ENCODE peak calls at places on chromosomes 11 and 22, in seven cellular contexts. B is stimulated activated CD4-positive, alpha-beta T cell treated with anti-CD3 and anti-CD28 coated beads, TNF-alpha, amount 100 ng/mL, for 48 hours; L is Calu3; X is NCI-H748 treated with DMSO at 0.1 percent for 48 hours; J is stimulated activated naive CD8-positive, alpha-beta T cell treated with anti-CD3 and anti-CD28 coated beads, Interleukin-15, amount 100 ng/mL, for 72 hours; O is GM12865; H is SW 1271. Q is an unnamed sample.

GRCh38 chr22:44590291-44590690 is 92.3 kb upstream of the RTL6 start:
- DNase-seq in B (no peak), L (no peak), X (no peak), J (no peak), O (no peak), H (no peak), Q (no peak)

GRCh38 chr11:129283141-129283540 is 91.0 kb upstream of the ARHGAP32 start:
- DNase-seq in B (no peak), L (peak; percentile 59), X (no peak), J (no peak), O (no peak), H (no peak), Q (no peak)

GRCh38 chr11:579830-580601 is 3.7 kb downstream of the PHRF1 start:
- DNase-seq in B (no peak), L (no peak), X (no peak), J (no peak), O (no peak), H (no peak), Q (no peak)

GRCh38 chr11:11998091-11998781 is 10.2 kb downstream of the DKK3 start:
- DNase-seq in B (no peak), L (peak; percentile 49), X (no peak), J (no peak), O (peak; percentile 40), H (peak; percentile 59), Q (no peak)

GRCh38 chr11:24406980-24407379 is 89.9 kb upstream of the LUZP2 start:
- DNase-seq in B (no peak), L (no peak), X (no peak), J (no peak), O (no peak), H (no peak), Q (no peak)

GRCh38 chr22:40024201-40025061 is 29.7 kb downstream of the FAM83F start:
- DNase-seq in B (no peak), L (peak; percentile 82), X (peak; percentile 28), J (peak; percentile 50), O (peak; percentile 71), H (peak; percentile 33), Q (peak; percentile 91)

GRCh38 chr22:49971232-49972162 is 10.9 kb downstream of the PIM3 start:
- DNase-seq in B (no peak), L (peak; percentile 72), X (no peak), J (peak; percentile 49), O (no peak), H (peak; percentile 74), Q (no peak)

GRCh38 chr22:39808087-39808486 is 85.5 kb downstream of the ENTHD1 start:
- DNase-seq in B (peak; percentile 15), L (peak; percentile 56), X (no peak), J (no peak), O (peak; percentile 36), H (peak; percentile 15), Q (peak; percentile 57)

GRCh38 chr11:111720801-111721494 is 45.2 kb downstream of the PPP2R1B start:
- DNase-seq in B (no peak), L (no peak), X (no peak), J (no peak), O (no peak), H (no peak), Q (no peak)

GRCh38 chr11:74612877-74613276 is 20.5 kb downstream of the POLD3 start:
- DNase-seq in B (no peak), L (no peak), X (no peak), J (no peak), O (no peak), H (no peak), Q (no peak)

GRCh38 chr11:43644626-43645299 is 35.8 kb upstream of the HSD17B12 start:
- DNase-seq in B (no peak), L (no peak), X (no peak), J (no peak), O (peak; percentile 5), H (no peak), Q (no peak)

GRCh38 chr11:47408598-47409439 is 429 bp downstream of the SLC39A13 start:
- DNase-seq in B (no peak), L (peak; percentile 36), X (no peak), J (no peak), O (no peak), H (peak; percentile 61), Q (no peak)

GRCh38 chr11:88484873-88485621 is 147.5 kb upstream of the CTSC start:
- DNase-seq in B (no peak), L (peak; percentile 24), X (no peak), J (peak; percentile 36), O (peak; percentile 73), H (peak; percentile 63), Q (peak; percentile 63)

GRCh38 chr11:76801736-76802135 is 18.6 kb downstream of the TSKU start:
- DNase-seq in B (no peak), L (no peak), X (no peak), J (no peak), O (no peak), H (no peak), Q (no peak)

GRCh38 chr11:18704698-18705097 is 6.1 kb downstream of the TMEM86A start:
- DNase-seq in B (no peak), L (no peak), X (no peak), J (no peak), O (no peak), H (no peak), Q (no peak)

GRCh38 chr11:68992743-68993255 is 12.0 kb upstream of the MRGPRD start:
- DNase-seq in B (no peak), L (no peak), X (no peak), J (no peak), O (no peak), H (no peak), Q (no peak)

GRCh38 chr11:73715551-73715950 is 45.3 kb downstream of the RAB6A start:
- DNase-seq in B (no peak), L (no peak), X (no peak), J (no peak), O (no peak), H (no peak), Q (no peak)

GRCh38 chr22:50641696-50642607 is 14.0 kb upstream of the ARSA start:
- DNase-seq in B (no peak), L (no peak), X (no peak), J (no peak), O (peak; percentile 13), H (no peak), Q (no peak)

GRCh38 chr22:44276041-44276440 is 36.7 kb downstream of the SHISAL1 start:
- DNase-seq in B (no peak), L (no peak), X (no peak), J (no peak), O (no peak), H (no peak), Q (no peak)

Q was measured in HEK293T.